ENCODE peak calls at places on chromosomes 7 and 10, in four cellular contexts. One of them, this sample, is unnamed.

GRCh38 chr10:30057421-30057841 is 2.0 kb downstream of the JCAD start:
- DNase-seq in fibroblast of lung: peak; percentile 55
- DNase-seq in MM.1S: no peak
- DNase-seq in H1: no peak
- DNase-seq in this sample: no peak

GRCh38 chr10:133209117-133209516 is 20.9 kb upstream of the UTF1 start:
- DNase-seq in fibroblast of lung: no peak
- DNase-seq in MM.1S: no peak
- DNase-seq in H1: no peak
- DNase-seq in this sample: no peak

GRCh38 chr7:84507529-84507928 is 312.9 kb upstream of the SEMA3A start:
- DNase-seq in fibroblast of lung: no peak
- DNase-seq in MM.1S: no peak
- DNase-seq in H1: no peak
- DNase-seq in this sample: no peak

GRCh38 chr10:65571011-65571570 is 1354.7 kb upstream of the LRRTM3 start:
- DNase-seq in fibroblast of lung: peak; percentile 3
- DNase-seq in MM.1S: no peak
- DNase-seq in H1: no peak
- DNase-seq in this sample: peak; percentile 18

GRCh38 chr10:70432101-70432500 is 9.4 kb downstream of the NODAL start:
- DNase-seq in fibroblast of lung: peak; percentile 38
- DNase-seq in MM.1S: no peak
- DNase-seq in H1: no peak
- DNase-seq in this sample: no peak

GRCh38 chr10:110141185-110141584 is 66.2 kb upstream of the MXI1 start:
- DNase-seq in fibroblast of lung: no peak
- DNase-seq in MM.1S: no peak
- DNase-seq in H1: no peak
- DNase-seq in this sample: peak; percentile 81

GRCh38 chr7:70477051-70478010 is 654.6 kb upstream of the GALNT17 start:
- DNase-seq in fibroblast of lung: peak; percentile 85
- DNase-seq in MM.1S: no peak
- DNase-seq in H1: no peak
- DNase-seq in this sample: peak; percentile 16

GRCh38 chr10:116097239-116097751 is 175.7 kb downstream of the GFRA1 start:
- DNase-seq in fibroblast of lung: no peak
- DNase-seq in MM.1S: no peak
- DNase-seq in H1: no peak
- DNase-seq in this sample: no peak

GRCh38 chr7:97847791-97848190 is 24.4 kb downstream of the ASNS start:
- DNase-seq in fibroblast of lung: no peak
- DNase-seq in MM.1S: peak; percentile 19
- DNase-seq in H1: no peak
- DNase-seq in this sample: no peak

GRCh38 chr7:80542398-80542797 is 30.5 kb upstream of the GNAT3 start:
- DNase-seq in fibroblast of lung: peak; percentile 83
- DNase-seq in MM.1S: no peak
- DNase-seq in H1: no peak
- DNase-seq in this sample: peak; percentile 81

GRCh38 chr10:132844069-132844809 is 58.3 kb upstream of the NKX6-2 start:
- DNase-seq in fibroblast of lung: no peak
- DNase-seq in MM.1S: no peak
- DNase-seq in H1: no peak
- DNase-seq in this sample: no peak

GRCh38 chr10:76432274-76433012 is 1001.0 kb downstream of the LRMDA start:
- DNase-seq in fibroblast of lung: peak; percentile 90
- DNase-seq in MM.1S: no peak
- DNase-seq in H1: no peak
- DNase-seq in this sample: peak; percentile 81

GRCh38 chr7:47819054-47819920 is 129.0 kb downstream of the PKD1L1 start:
- DNase-seq in fibroblast of lung: peak; percentile 62
- DNase-seq in MM.1S: peak; percentile 76
- DNase-seq in H1: no peak
- DNase-seq in this sample: peak; percentile 89

GRCh38 chr7:74606909-74607255 is 50.6 kb upstream of the GTF2I start:
- DNase-seq in fibroblast of lung: no peak
- DNase-seq in MM.1S: no peak
- DNase-seq in H1: no peak
- DNase-seq in this sample: no peak

GRCh38 chr10:43205681-43206390 is 61.0 kb downstream of the RASGEF1A start:
- DNase-seq in fibroblast of lung: no peak
- DNase-seq in MM.1S: no peak
- DNase-seq in H1: no peak
- DNase-seq in this sample: no peak

GRCh38 chr10:133021963-133022783 is 65.6 kb upstream of the ADGRA1 start:
- DNase-seq in fibroblast of lung: no peak
- DNase-seq in MM.1S: no peak
- DNase-seq in H1: no peak
- DNase-seq in this sample: no peak

GRCh38 chr10:99595236-99595635 is 25.0 kb downstream of the SLC25A28 start:
- DNase-seq in fibroblast of lung: no peak
- DNase-seq in MM.1S: no peak
- DNase-seq in H1: no peak
- DNase-seq in this sample: no peak

GRCh38 chr7:23349484-23350157 is 50.5 kb downstream of the MALSU1 start:
- DNase-seq in fibroblast of lung: peak; percentile 93
- DNase-seq in MM.1S: no peak
- DNase-seq in H1: no peak
- DNase-seq in this sample: peak; percentile 64

GRCh38 chr7:50739744-50740455 is 42.8 kb downstream of the GRB10 start:
- DNase-seq in fibroblast of lung: peak; percentile 23
- DNase-seq in MM.1S: peak; percentile 42
- DNase-seq in H1: no peak
- DNase-seq in this sample: no peak

DNA sequence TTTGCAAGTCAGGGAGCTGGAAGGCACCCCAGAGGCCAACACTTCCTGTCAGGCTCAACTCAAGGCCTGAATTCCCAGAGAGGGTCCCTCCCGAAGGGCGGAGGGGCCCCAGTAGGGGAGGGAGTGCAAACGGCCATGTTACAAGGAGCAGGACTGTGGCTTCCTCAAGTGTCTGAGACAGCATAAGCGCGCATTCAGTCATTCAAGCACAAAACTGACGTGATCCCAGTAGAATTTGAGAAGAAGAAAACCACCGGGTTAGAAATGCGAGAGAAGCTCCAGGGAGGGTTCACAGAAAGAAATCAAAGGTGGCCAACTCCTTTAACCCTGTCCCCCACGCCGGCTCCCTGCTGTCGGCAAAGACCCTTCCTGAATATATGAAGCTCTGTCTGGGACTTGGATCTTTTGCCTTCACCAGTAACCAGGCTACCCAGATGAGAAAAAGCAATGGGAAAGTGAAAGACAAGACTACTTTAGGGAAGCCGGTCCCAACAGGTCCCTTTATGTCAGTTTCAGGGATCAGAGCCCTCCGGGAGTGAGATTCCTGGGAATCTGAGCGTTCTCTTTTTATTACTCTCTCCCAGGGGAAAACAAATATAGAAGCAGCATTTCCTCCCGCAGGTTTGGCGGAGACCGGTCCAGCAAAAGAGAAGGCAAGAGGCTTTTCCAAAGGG is 1.3 kb downstream of the AFAP1L2 start:
- DNase-seq in fibroblast of lung: peak; percentile 43
- DNase-seq in MM.1S: no peak
- DNase-seq in H1: no peak
- DNase-seq in this sample: no peak
- H3K4me3 ChIP-seq in fibroblast of lung: peak overlapping the region; percentile 47
- H3K4me3 ChIP-seq in MM.1S: no peak overlapping the region
- H3K4me3 ChIP-seq in H1: peak overlapping the region; percentile 68
- H3K4me3 ChIP-seq in this sample: no peak overlapping the region

GRCh38 chr7:136870799-136871487 is 2.5 kb downstream of the CHRM2 start:
- DNase-seq in fibroblast of lung: peak; percentile 29
- DNase-seq in MM.1S: no peak
- DNase-seq in H1: no peak
- DNase-seq in this sample: no peak

GRCh38 chr7:136869991-136870798 is 1.7 kb downstream of the CHRM2 start:
- DNase-seq in fibroblast of lung: peak; percentile 47
- DNase-seq in MM.1S: no peak
- DNase-seq in H1: no peak
- DNase-seq in this sample: peak; percentile 18

GRCh38 chr7:136877990-136878389 is 9.5 kb downstream of the CHRM2 start:
- DNase-seq in fibroblast of lung: no peak
- DNase-seq in MM.1S: no peak
- DNase-seq in H1: no peak
- DNase-seq in this sample: no peak

GRCh38 chr7:136877509-136877908 is 9.1 kb downstream of the CHRM2 start:
- DNase-seq in fibroblast of lung: peak; percentile 3
- DNase-seq in MM.1S: no peak
- DNase-seq in H1: no peak
- DNase-seq in this sample: no peak

DNA sequence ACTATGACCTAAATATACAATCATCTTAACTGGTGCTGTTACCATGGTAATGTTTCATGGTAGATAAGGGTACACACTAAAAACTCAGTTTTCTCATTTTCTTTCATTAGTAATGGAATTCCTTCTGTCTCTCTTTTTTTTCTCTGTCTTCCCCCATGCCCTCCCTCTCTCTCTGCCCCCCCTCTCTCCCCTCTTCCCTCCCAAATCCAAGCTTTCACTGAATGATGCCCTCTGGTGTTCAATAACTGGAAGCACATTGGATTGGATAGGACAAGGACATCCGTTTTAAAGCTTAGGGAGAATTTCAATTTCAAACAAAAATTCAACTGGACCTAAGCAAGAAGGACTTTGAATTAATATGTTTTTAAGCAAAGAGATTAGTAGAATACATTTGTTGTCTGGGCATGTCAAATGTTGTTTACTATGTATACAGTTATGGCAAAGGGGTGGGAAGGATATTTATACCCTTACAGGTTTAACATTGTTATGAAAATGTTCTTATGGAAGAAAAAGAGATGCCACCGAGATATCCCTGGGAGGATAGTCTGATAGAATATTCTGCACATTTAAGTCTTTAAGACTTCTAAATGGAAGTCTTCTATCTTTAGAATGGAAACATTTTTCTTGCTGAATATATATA is 6.1 kb downstream of the CHRM2 start:
- DNase-seq in fibroblast of lung: peak; percentile 34
- DNase-seq in MM.1S: peak; percentile 30
- DNase-seq in H1: no peak
- DNase-seq in this sample: peak; percentile 25
- TF ChIP-seq CTCF in fibroblast of lung: peak; percentile 44
- TF ChIP-seq CTCF in MM.1S: peak; percentile 65
- TF ChIP-seq CTCF in H1: no peak
- TF ChIP-seq CTCF in this sample: peak; percentile 51

GRCh38 chr10:88386204-88386877 is 196.8 kb downstream of the RNLS start:
- DNase-seq in fibroblast of lung: no peak
- DNase-seq in MM.1S: peak; percentile 63
- DNase-seq in H1: no peak
- DNase-seq in this sample: peak; percentile 59
- H3K4me3 ChIP-seq in fibroblast of lung: peak overlapping the region; percentile 3
- H3K4me3 ChIP-seq in MM.1S: peak overlapping the region; percentile 47
- H3K4me3 ChIP-seq in H1: no peak overlapping the region
- H3K4me3 ChIP-seq in this sample: no peak overlapping the region

DNA sequence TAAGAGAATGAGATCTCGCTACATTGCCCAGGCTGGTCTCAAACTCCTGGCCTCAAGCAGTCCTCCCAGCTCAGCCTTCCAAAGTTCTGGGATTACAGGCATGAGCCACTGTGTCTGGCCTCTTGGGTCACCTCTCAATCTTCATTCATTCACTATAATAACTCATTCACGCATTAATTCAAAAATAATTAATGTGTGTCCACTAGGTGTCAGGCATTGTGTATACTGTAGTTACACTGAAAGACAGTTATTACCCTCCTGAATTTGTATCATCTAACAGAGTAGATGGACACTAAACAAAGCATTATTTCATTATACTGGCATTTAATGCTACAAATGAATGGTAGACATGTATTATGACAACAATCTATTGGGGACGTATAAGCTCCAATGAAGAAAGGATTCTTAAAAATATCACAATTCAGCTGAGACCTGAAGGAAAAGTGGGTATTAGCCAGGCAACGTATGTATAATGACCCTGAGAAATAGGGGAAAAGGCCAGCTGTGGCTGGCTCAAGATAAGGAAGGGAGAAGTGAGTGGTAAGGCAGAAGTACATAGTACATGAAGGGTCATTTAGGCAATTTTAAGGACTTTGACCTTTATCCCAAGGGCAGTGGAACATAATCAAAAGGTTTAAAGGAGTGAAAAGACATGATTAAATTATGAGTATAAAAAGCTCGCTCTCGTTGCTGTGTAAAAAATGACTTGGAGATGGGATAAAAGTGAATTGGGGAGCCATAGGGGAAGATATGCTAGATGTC is 150.7 kb downstream of the BTAF1 start:
- DNase-seq in fibroblast of lung: no peak
- DNase-seq in MM.1S: peak; percentile 46
- DNase-seq in H1: no peak
- DNase-seq in this sample: peak; percentile 18
- TF ChIP-seq CTCF in fibroblast of lung: no peak
- TF ChIP-seq CTCF in MM.1S: peak; percentile 27
- TF ChIP-seq CTCF in H1: no peak
- TF ChIP-seq CTCF in this sample: no peak

GRCh38 chr7:28355553-28356319 is 56.6 kb upstream of the CREB5 start:
- DNase-seq in fibroblast of lung: peak; percentile 30
- DNase-seq in MM.1S: no peak
- DNase-seq in H1: no peak
- DNase-seq in this sample: no peak
- H3K4me3 ChIP-seq in fibroblast of lung: no peak overlapping the region
- H3K4me3 ChIP-seq in MM.1S: no peak overlapping the region
- H3K4me3 ChIP-seq in H1: no peak overlapping the region
- H3K4me3 ChIP-seq in this sample: no peak overlapping the region